ENCODE peak calls at places on chromosomes 7 and 10, in six cellular contexts. C is heart right ventricle, Z is left ventricle myocardium inferior, Y is psoas muscle, V is AG04450, E is IMR-90. H is an unnamed sample.

GRCh38 chr10:84395581-84395980 is 67.2 kb downstream of the CCSER2 start:
- DNase-seq in V (no peak), E (no peak), Z (no peak), C (no peak), Y (no peak), H (no peak)

GRCh38 chr10:86301431-86301830 is 65.2 kb downstream of the GRID1 start:
- DNase-seq in E (no peak), V (no peak), C (no peak), Y (no peak), Z (no peak), H (peak)

GRCh38 chr7:134315679-134316538 is 821 bp downstream of the SLC35B4 start:
- DNase-seq in E (peak), V (no peak), Y (no peak), C (no peak), Z (no peak), H (no peak)

GRCh38 chr10:71742301-71743098 is 22.9 kb upstream of the C10orf105 start:
- DNase-seq in Z (no peak), E (no peak), Y (no peak), V (no peak), C (no peak), H (no peak)

GRCh38 chr7:30049173-30049572 is 21.0 kb downstream of the PLEKHA8 start:
- DNase-seq in Y (no peak), E (no peak), C (no peak), Z (no peak), V (no peak), H (no peak)

GRCh38 chr7:44184221-44184873 is 4.9 kb downstream of the GCK start:
- DNase-seq in Z (no peak), C (no peak), E (peak), Y (no peak), V (peak), H (no peak)

GRCh38 chr10:119620241-119620753 is 23.5 kb upstream of the TIAL1 start:
- DNase-seq in V (no peak), Y (no peak), Z (no peak), C (no peak), E (peak), H (no peak)

GRCh38 chr10:119320981-119321380 is 113.6 kb downstream of the GRK5 start:
- DNase-seq in Y (no peak), C (no peak), Z (no peak), V (no peak), E (peak), H (no peak)

GRCh38 chr7:149855368-149856305 is 17.5 kb downstream of the ZNF862 start:
- DNase-seq in Y (no peak), Z (no peak), E (peak), V (no peak), C (no peak), H (no peak)

GRCh38 chr10:49534670-49535381 is 4.1 kb downstream of the ERCC6 start:
- DNase-seq in C (no peak), Z (no peak), Y (no peak), E (peak), V (no peak), H (no peak)

GRCh38 chr10:16891375-16892313 is 74.4 kb upstream of the RSU1 start:
- DNase-seq in E (peak), Y (peak), C (peak), V (peak), Z (peak), H (no peak)

GRCh38 chr7:151917791-151918311 is 38.4 kb upstream of the GALNTL5 start:
- DNase-seq in Y (no peak), Z (no peak), E (no peak), C (no peak), V (no peak), H (no peak)

GRCh38 chr10:73743905-73744689 is at the start of gene SEC24C:
- DNase-seq in E (peak), V (peak), Z (peak), C (peak), Y (peak), H (peak)
- TF ChIP-seq CTCF in E (peak), V (no peak), Z (no peak), C (no peak), Y (no peak), H (peak)

GRCh38 chr7:28807396-28807994 is 150.6 kb downstream of the TRIL start:
- DNase-seq in E (no peak), Y (no peak), C (no peak), V (no peak), Z (no peak), H (no peak)

GRCh38 chr7:28811003-28811402 is 147.1 kb downstream of the TRIL start:
- DNase-seq in Y (no peak), E (peak), C (no peak), V (no peak), Z (no peak), H (no peak)

GRCh38 chr7:28806841-28807240 is 151.3 kb downstream of the TRIL start:
- DNase-seq in C (no peak), Y (no peak), E (peak), V (no peak), Z (no peak), H (no peak)

GRCh38 chr7:28811990-28812389 is 146.1 kb downstream of the TRIL start:
- DNase-seq in V (no peak), Z (no peak), C (no peak), E (no peak), Y (no peak), H (no peak)

GRCh38 chr7:28808786-28809533 is 149.2 kb downstream of the TRIL start:
- DNase-seq in Z (no peak), V (no peak), Y (no peak), C (no peak), E (peak), H (no peak)
- TF ChIP-seq CTCF in Z (no peak), V (no peak), Y (no peak), C (no peak), E (no peak), H (no peak)

GRCh38 chr10:12687996-12688395 is 313.5 kb downstream of the CCDC3 start:
- DNase-seq in E (no peak), Y (no peak), V (no peak), C (no peak), Z (no peak), H (no peak)
- TF ChIP-seq CTCF in E (no peak), Y (no peak), V (no peak), C (no peak), Z (no peak), H (no peak)

GRCh38 chr7:123795917-123796316 is 47.1 kb upstream of the WASL start:
- DNase-seq in Y (no peak), C (no peak), Z (no peak), V (no peak), E (no peak), H (no peak)

GRCh38 chr7:123796568-123796967 is 47.8 kb upstream of the WASL start:
- DNase-seq in E (no peak), V (no peak), Z (no peak), C (no peak), Y (no peak), H (no peak)

GRCh38 chr7:123798527-123799188 is 46.3 kb upstream of the HYAL4 start:
- DNase-seq in Z (no peak), C (no peak), Y (no peak), V (no peak), E (no peak), H (peak)

GRCh38 chr7:123802249-123802648 is 42.7 kb upstream of the HYAL4 start:
- DNase-seq in V (no peak), C (no peak), Y (no peak), Z (no peak), E (no peak), H (no peak)

GRCh38 chr7:123797673-123798526 is 47.1 kb upstream of the HYAL4 start:
- DNase-seq in V (peak), Z (no peak), Y (no peak), E (peak), C (no peak), H (no peak)
- TF ChIP-seq CTCF in V (peak), Z (peak), Y (peak), E (peak), C (peak), H (peak)

DNA sequence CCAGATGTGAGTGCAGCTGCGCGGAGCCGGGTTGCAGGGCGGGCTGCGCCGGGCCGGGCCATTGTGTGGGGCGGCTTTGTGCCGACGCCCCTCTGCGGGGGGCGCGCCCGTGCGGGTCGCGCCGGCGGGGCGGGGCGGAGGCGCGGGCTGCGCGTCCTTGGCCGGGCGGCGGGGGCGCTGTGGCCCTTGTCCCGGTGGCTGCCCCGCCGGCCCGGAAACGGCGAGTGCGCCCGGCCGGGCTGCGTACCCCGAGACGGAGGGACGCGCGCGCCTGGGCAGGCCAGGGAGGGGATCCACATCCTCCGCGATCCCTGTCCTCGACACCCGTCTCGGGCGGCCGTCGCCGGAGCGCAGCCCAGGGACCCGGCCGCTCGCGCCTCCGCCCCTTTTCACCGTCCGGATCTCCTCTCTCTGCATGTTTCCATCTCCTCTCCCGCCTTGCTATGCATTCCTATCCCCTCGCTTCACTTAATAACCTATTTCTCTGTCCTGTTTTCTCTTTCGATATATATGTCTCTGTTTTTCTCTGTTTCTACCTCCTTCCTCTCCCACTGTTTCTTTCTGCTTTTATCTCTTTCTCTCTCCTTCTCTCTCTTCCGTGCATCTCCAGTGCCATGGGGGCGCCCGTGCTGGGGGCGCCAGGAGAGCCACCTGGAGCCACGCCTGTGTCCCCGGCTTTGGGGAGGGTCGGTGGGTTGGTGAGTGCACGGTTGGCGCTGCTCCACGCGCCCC is 765 bp downstream of the PFKFB3 start:
- DNase-seq in C (peak), Z (peak), E (peak), Y (peak), V (no peak), H (peak)
- TF ChIP-seq CTCF in C (peak), Z (peak), E (peak), Y (peak), V (peak), H (peak)

GRCh38 chr7:25553580-25554274 is 325.4 kb upstream of the NPVF start:
- DNase-seq in V (no peak), C (no peak), Y (no peak), E (no peak), Z (no peak), H (no peak)
- TF ChIP-seq CTCF in V (no peak), C (no peak), Y (no peak), E (no peak), Z (no peak), H (no peak)